ENCODE peak calls at places on chromosomes 16 and 17, in nine cellular contexts. T is NCI-H460; D is CD8-positive, alpha-beta T cell; H is heart left ventricle; Q is B cell; R is posterior vena cava; I is A549; C is HuH-7.5; U is AG09309. J is an unnamed sample.

GRCh38 chr17:53217311-53217710 is 605.4 kb upstream of the KIF2B start:
- DNase-seq in Q (no peak), D (no peak), R (no peak), T (no peak), I (no peak), U (no peak), H (no peak), C (no peak), J (no peak)

GRCh38 chr17:39744836-39745215 is 7.1 kb downstream of the GRB7 start:
- DNase-seq in C (no peak), I (no peak), R (peak), T (no peak), H (no peak), Q (no peak), U (no peak), D (no peak), J (no peak)

GRCh38 chr16:67969286-67970039 is 1.0 kb upstream of the SLC12A4 start:
- DNase-seq in R (no peak), D (no peak), T (no peak), I (no peak), C (peak), U (no peak), H (no peak), Q (peak), J (no peak)

GRCh38 chr16:89410794-89411309 is 79.5 kb downstream of the ANKRD11 start:
- DNase-seq in H (peak), Q (no peak), U (peak), I (no peak), T (no peak), D (no peak), R (peak), C (no peak), J (no peak)

GRCh38 chr16:31201511-31202401 is 804 bp downstream of the PYCARD start:
- DNase-seq in Q (peak), U (no peak), T (no peak), I (no peak), D (peak), R (peak), H (peak), C (no peak), J (no peak)

GRCh38 chr16:67169642-67170167 is 633 bp upstream of the NOL3 start:
- DNase-seq in H (peak), D (no peak), R (no peak), I (peak), U (no peak), T (no peak), C (no peak), Q (peak), J (peak)

GRCh38 chr17:58577696-58578095 is 63.3 kb upstream of the MTMR4 start:
- DNase-seq in H (peak), I (peak), T (peak), U (peak), Q (peak), R (no peak), D (peak), C (peak), J (peak)

GRCh38 chr17:27893834-27894503 is 804 bp upstream of the LYRM9 start:
- DNase-seq in C (no peak), U (no peak), I (no peak), Q (no peak), H (no peak), T (no peak), D (no peak), R (no peak), J (no peak)

GRCh38 chr17:7590743-7591142 is 849 bp upstream of the SOX15 start:
- DNase-seq in U (no peak), C (no peak), H (peak), D (no peak), I (peak), Q (peak), T (no peak), R (peak), J (peak)

GRCh38 chr16:78198299-78198698 is 98.8 kb downstream of the WWOX start:
- DNase-seq in U (no peak), R (no peak), C (no peak), Q (no peak), I (no peak), H (no peak), D (no peak), T (no peak), J (no peak)

GRCh38 chr16:29994613-29995329 is 646 bp downstream of the HIRIP3 start:
- DNase-seq in T (no peak), I (no peak), U (peak), R (peak), C (no peak), H (peak), D (peak), Q (no peak), J (peak)

GRCh38 chr17:4658478-4659305 is 17.2 kb upstream of the ALOX15 start:
- DNase-seq in D (no peak), C (no peak), T (no peak), R (no peak), I (no peak), U (peak), H (no peak), Q (no peak), J (no peak)

GRCh38 chr16:87702325-87702811 is 63.4 kb downstream of the KLHDC4 start:
- DNase-seq in H (no peak), C (peak), R (no peak), D (peak), U (no peak), T (no peak), Q (peak), I (no peak), J (no peak)

GRCh38 chr16:66728117-66728787 is 23.2 kb downstream of the DYNC1LI2 start:
- DNase-seq in D (no peak), R (no peak), T (peak), H (peak), C (no peak), I (peak), U (peak), Q (peak), J (peak)

GRCh38 chr17:1000597-1001490 is 3.9 kb downstream of the TIMM22 start:
- DNase-seq in H (peak), T (no peak), C (no peak), Q (no peak), I (no peak), D (no peak), R (no peak), U (no peak), J (no peak)

GRCh38 chr17:48107137-48108055 is at the start of gene SNX11:
- DNase-seq in R (peak), Q (peak), C (peak), H (peak), T (peak), U (no peak), I (peak), D (peak), J (peak)

GRCh38 chr16:84834403-84834772 is 14.6 kb downstream of the CRISPLD2 start:
- DNase-seq in H (no peak), I (no peak), D (no peak), U (peak), R (no peak), Q (no peak), C (no peak), T (no peak), J (no peak)

GRCh38 chr16:64182985-64183384 is 938.9 kb downstream of the CDH11 start:
- DNase-seq in U (no peak), H (no peak), R (no peak), C (no peak), I (no peak), Q (no peak), T (no peak), D (no peak), J (no peak)

GRCh38 chr17:15409721-15410247 is 57.6 kb downstream of the CDRT4 start:
- DNase-seq in U (peak), H (peak), R (no peak), D (no peak), T (no peak), C (no peak), Q (no peak), I (no peak), J (no peak)

GRCh38 chr17:80901319-80901718 is 90.3 kb upstream of the CHMP6 start:
- DNase-seq in R (no peak), U (no peak), C (no peak), Q (no peak), T (no peak), I (no peak), D (no peak), H (no peak), J (no peak)

GRCh38 chr16:50318796-50319578 is 49.8 kb downstream of the BRD7 start:
- DNase-seq in C (no peak), I (no peak), U (no peak), H (no peak), T (no peak), R (no peak), D (no peak), Q (no peak), J (no peak)

GRCh38 chr17:42428141-42428944 is 5.3 kb upstream of the CAVIN1 start:
- DNase-seq in D (no peak), R (peak), H (peak), I (peak), U (peak), Q (no peak), T (peak), C (no peak), J (peak)

J was measured in RKO.